ENCODE peak calls at places on chromosomes 11 and 22, in four cellular contexts. P, R, A and Z are unnamed samples.

GRCh38 chr22:42459273-42460040 is 27.3 kb upstream of the NFAM1 start:
- DNase-seq in P (peak), R (no peak), A (no peak), Z (no peak)

GRCh38 chr11:44633641-44634040 is 68.2 kb downstream of the CD82 start:
- DNase-seq in P (no peak), R (peak), A (no peak), Z (peak)

GRCh38 chr11:64826578-64827450 is 16.5 kb upstream of the MEN1 start:
- DNase-seq in P (no peak), R (no peak), A (no peak), Z (no peak)

GRCh38 chr11:10456519-10456918 is 1.5 kb downstream of the AMPD3 start:
- DNase-seq in P (no peak), R (peak), A (no peak), Z (no peak)

GRCh38 chr11:6362185-6362867 is 27.9 kb upstream of the SMPD1 start:
- DNase-seq in P (no peak), R (no peak), A (peak), Z (no peak)

GRCh38 chr11:10401696-10402392 is 53.2 kb upstream of the AMPD3 start:
- DNase-seq in P (no peak), R (no peak), A (no peak), Z (no peak)

GRCh38 chr11:65064847-65065240 is 6.5 kb upstream of the NAALADL1 start:
- DNase-seq in P (no peak), R (no peak), A (no peak), Z (no peak)

GRCh38 chr11:72720047-72720446 is 32.2 kb downstream of the ARAP1 start:
- DNase-seq in P (no peak), R (no peak), A (no peak), Z (no peak)

GRCh38 chr22:48887394-48888332 is 940.0 kb downstream of the BRD1 start:
- DNase-seq in P (no peak), R (no peak), A (no peak), Z (no peak)

GRCh38 chr11:105151936-105152554 is 12.5 kb upstream of the CARD18 start:
- DNase-seq in P (no peak), R (no peak), A (no peak), Z (no peak)

GRCh38 chr11:79845002-79845709 is 404.3 kb upstream of the TENM4 start:
- DNase-seq in P (no peak), R (no peak), A (no peak), Z (no peak)

GRCh38 chr11:17734418-17734911 is at the start of gene KCNC1:
- DNase-seq in P (no peak), R (no peak), A (peak), Z (no peak)

GRCh38 chr11:98589975-98590374 is 430.8 kb upstream of the CNTN5 start:
- DNase-seq in P (no peak), R (no peak), A (no peak), Z (no peak)

GRCh38 chr22:38267086-38267485 is 5.7 kb downstream of the TMEM184B start:
- DNase-seq in P (no peak), R (no peak), A (peak), Z (no peak)

GRCh38 chr11:96306933-96307747 is 35.9 kb downstream of the MAML2 start:
- DNase-seq in P (no peak), R (no peak), A (no peak), Z (no peak)

GRCh38 chr11:820655-821512 is 2.2 kb downstream of the PNPLA2 start:
- DNase-seq in P (peak), R (no peak), A (peak), Z (no peak)

GRCh38 chr22:17007257-17007656 is 765 bp downstream of the GAB4 start:
- DNase-seq in P (no peak), R (no peak), A (no peak), Z (peak)

GRCh38 chr11:7019500-7020182 is 505 bp downstream of the ZNF214 start:
- DNase-seq in P (no peak), R (no peak), A (peak), Z (no peak)

GRCh38 chr11:2197771-2198520 is 26.3 kb upstream of the TH start:
- DNase-seq in P (no peak), R (no peak), A (peak), Z (no peak)

GRCh38 chr22:31620756-31621480 is 41.1 kb downstream of the PISD start:
- DNase-seq in P (no peak), R (no peak), A (no peak), Z (no peak)

GRCh38 chr11:124041254-124041653 is at the start of gene OR10G7:
- DNase-seq in P (no peak), R (no peak), A (no peak), Z (no peak)

GRCh38 chr22:47634342-47634741 is 871.9 kb downstream of the TBC1D22A start:
- DNase-seq in P (no peak), R (peak), A (no peak), Z (no peak)

GRCh38 chr11:44301856-44302231 is 8.1 kb downstream of the ALX4 start:
- DNase-seq in P (no peak), R (no peak), A (no peak), Z (no peak)

GRCh38 chr11:100715163-100715792 is 28.2 kb downstream of the ARHGAP42 start:
- DNase-seq in P (no peak), R (no peak), A (no peak), Z (no peak)

GRCh38 chr22:20581503-20582170 is 74.2 kb downstream of the MED15 start:
- DNase-seq in P (no peak), R (no peak), A (no peak), Z (no peak)

GRCh38 chr22:24471570-24471969 is 23.6 kb upstream of the UPB1 start:
- DNase-seq in P (no peak), R (no peak), A (peak), Z (no peak)

DNA sequence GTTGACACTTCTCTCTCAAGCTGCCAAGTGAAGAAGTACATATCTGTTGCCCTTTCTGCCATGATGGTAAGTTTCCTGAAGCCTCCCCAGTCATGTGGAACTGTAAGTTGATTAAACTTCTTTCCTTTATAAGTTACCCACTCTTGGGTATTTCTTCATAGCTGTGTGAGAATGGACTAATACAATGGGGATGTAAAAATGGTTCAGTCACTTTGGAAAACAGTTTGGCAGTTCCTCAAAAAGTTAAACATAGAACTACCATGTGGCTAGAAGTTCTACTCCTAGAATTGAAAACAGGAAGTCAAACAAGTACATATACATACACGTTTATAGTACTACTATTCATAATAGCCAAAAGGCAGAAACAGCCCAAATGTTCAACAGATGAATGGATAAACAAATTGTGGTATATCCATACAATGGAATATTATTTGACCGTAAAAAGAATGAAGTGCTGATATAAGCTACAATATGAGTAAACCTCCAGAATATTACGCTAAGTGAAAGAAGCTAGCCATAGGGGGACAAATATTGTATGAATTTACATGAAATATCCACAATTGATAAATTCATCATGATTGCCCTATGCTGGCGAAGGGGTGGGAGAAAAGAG is 16.0 kb upstream of the DKK3 start:
- DNase-seq in P (no peak), R (no peak), A (no peak), Z (no peak)
- TF ChIP-seq CTCF in P (no peak), R (no peak), A (no peak), Z (no peak)

GRCh38 chr22:37226087-37226486 is 13.8 kb upstream of the SSTR3 start:
- DNase-seq in P (no peak), R (no peak), A (no peak), Z (no peak)
- TF ChIP-seq CTCF in P (no peak), R (no peak), A (no peak), Z (no peak)

GRCh38 chr11:32325725-32326124 is 109.6 kb downstream of the WT1 start:
- DNase-seq in P (no peak), R (no peak), A (no peak), Z (no peak)

GRCh38 chr11:32328392-32328791 is 106.9 kb downstream of the WT1 start:
- DNase-seq in P (no peak), R (no peak), A (no peak), Z (no peak)

GRCh38 chr11:32325187-32325586 is 110.2 kb downstream of the WT1 start:
- DNase-seq in P (no peak), R (no peak), A (no peak), Z (no peak)

GRCh38 chr11:32326522-32326921 is 108.8 kb downstream of the WT1 start:
- DNase-seq in P (no peak), R (no peak), A (no peak), Z (no peak)

DNA sequence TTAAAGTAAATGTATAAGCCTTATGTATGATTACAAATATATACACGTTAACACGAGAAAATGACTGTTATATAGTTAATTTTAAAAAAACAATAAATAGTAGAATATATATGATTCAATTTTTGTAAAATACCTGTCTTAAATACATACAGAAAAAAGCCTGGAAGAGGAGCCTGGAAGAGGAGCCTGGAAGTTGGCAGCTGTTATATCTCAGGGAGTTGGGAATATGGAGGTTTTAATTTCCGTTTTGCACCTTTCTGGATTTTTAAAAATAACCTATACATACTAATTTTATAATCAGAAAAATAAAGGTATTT is 111.6 kb downstream of the WT1 start:
- DNase-seq in P (no peak), R (no peak), A (no peak), Z (no peak)
- TF ChIP-seq CTCF in P (no peak), R (peak), A (no peak), Z (no peak)

GRCh38 chr11:12088047-12088481 is 22.3 kb upstream of the MICAL2 start:
- DNase-seq in P (peak), R (no peak), A (peak), Z (no peak)
- TF ChIP-seq CTCF in P (peak), R (no peak), A (peak), Z (no peak)

DNA sequence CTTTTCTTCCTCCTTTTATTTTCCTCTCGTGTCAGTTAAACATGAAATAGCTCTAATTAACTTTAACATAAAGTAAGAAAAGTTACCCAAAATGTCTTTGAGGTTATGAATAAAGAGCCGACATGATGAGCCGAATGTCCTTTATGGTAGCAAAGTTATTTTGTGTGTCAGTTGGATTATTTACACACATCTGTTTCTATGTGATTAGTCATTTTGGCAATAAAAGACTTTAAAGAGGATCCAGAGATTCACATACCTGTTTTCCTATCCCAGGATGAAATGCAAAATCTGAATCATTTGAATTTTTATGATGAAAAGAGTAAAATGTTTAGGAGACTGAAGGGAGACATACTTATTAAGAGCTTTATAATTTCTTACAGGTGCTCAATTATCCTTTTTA is 34.0 kb upstream of the TECTA start:
- DNase-seq in P (no peak), R (no peak), A (no peak), Z (no peak)
- TF ChIP-seq CTCF in P (no peak), R (no peak), A (no peak), Z (no peak)

GRCh38 chr11:61294717-61295595 is at the start of gene VWCE:
- DNase-seq in P (peak), R (peak), A (peak), Z (peak)

GRCh38 chr11:61295596-61295926 is 445 bp upstream of the VWCE start:
- DNase-seq in P (no peak), R (no peak), A (peak), Z (no peak)

GRCh38 chr11:61293869-61294716 is 1.0 kb downstream of the VWCE start:
- DNase-seq in P (no peak), R (peak), A (peak), Z (peak)

DNA sequence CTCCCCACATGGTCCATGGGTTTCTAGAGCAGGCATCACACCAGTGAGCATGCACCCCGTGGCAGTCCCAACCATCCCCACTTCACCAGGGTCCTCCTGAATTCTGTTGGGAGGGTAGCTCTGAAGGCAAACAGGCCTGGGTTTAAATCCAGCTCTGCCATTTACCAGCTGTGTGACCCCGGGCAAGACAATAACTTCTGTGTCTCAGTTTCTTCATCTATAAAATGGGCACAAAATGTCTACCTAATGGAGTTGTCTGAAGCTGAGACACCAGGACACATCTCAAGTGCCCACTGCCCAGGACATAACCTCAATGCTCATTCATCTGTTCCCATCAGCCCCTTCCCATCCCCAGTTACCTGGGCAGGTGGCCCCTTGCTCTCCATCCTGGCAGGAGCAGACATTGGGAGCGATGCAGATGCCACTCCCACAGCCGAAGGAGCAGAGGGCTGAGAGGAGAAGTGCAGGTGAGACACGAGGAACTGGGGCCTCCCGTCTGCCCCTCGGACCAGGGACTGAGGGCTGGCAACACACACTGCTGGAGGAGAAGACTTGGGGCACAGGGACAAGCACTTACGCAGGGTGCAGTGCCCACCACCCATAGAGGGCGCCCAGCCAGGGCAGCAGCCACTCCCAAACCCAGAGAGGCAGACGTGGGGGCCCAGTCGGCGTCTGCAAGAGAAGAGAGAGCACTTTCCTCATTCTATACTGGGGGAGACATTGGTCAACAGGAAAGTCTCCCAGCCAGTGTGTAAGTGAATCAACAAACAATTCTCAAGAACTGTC is 4.0 kb downstream of the VWCE start:
- DNase-seq in P (no peak), R (no peak), A (no peak), Z (no peak)
- TF ChIP-seq CTCF in P (no peak), R (peak), A (no peak), Z (peak)

GRCh38 chr22:39623603-39624500 is 53.3 kb downstream of the CACNA1I start:
- DNase-seq in P (no peak), R (no peak), A (no peak), Z (no peak)

GRCh38 chr22:39620924-39621690 is 50.6 kb downstream of the CACNA1I start:
- DNase-seq in P (no peak), R (no peak), A (no peak), Z (no peak)

GRCh38 chr22:39624501-39624821 is 53.9 kb downstream of the CACNA1I start:
- DNase-seq in P (no peak), R (no peak), A (no peak), Z (no peak)

GRCh38 chr22:39621826-39622225 is 51.3 kb downstream of the CACNA1I start:
- DNase-seq in P (no peak), R (no peak), A (no peak), Z (no peak)

GRCh38 chr22:39622881-39623367 is 52.4 kb downstream of the CACNA1I start:
- DNase-seq in P (peak), R (no peak), A (peak), Z (peak)
- TF ChIP-seq CTCF in P (peak), R (peak), A (peak), Z (peak)

GRCh38 chr11:67645521-67646457 is 4.7 kb downstream of the ACY3 start:
- DNase-seq in P (no peak), R (peak), A (no peak), Z (no peak)
- TF ChIP-seq CTCF in P (no peak), R (peak), A (no peak), Z (no peak)

DNA sequence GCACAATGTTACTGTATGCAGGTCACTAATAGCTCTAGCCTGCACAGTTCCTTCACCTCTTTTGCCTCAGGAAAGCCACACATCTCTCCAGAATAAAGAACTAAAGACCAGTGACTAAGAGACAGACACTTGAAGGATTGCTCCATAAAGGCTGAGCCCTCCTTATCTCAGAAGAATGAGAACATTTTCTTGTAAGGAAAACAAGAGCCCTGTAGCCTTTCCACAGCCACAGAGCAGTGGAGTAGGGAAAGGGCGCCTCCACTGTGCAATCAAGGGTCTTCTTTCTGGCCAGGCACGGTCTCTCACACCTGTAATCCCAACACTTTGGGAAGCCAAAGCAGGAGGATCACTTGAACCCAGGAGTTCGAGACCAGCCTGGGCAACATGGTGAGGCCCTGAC is 202.6 kb upstream of the TMEM45B start:
- DNase-seq in P (no peak), R (no peak), A (no peak), Z (no peak)
- TF ChIP-seq CTCF in P (no peak), R (no peak), A (no peak), Z (no peak)